ENCODE peak calls at places on chromosomes 5 and 9, in four cellular contexts. V is ascending aorta, U is NCI-H510A, C is lung microvascular endothelial cell. G is an unnamed sample.

GRCh38 chr5:159780246-159780645 is 136.0 kb upstream of the ADRA1B start:
- DNase-seq in V (no peak), U (no peak), C (no peak), G (no peak)

GRCh38 chr9:91187965-91188344 is 173.8 kb downstream of the AUH start:
- DNase-seq in V (no peak), U (no peak), C (no peak), G (no peak)

GRCh38 chr9:114779352-114779845 is 26.4 kb downstream of the TNFSF15 start:
- DNase-seq in V (peak), U (peak), C (peak), G (peak)

GRCh38 chr5:154209591-154210081 is 19.1 kb downstream of the GALNT10 start:
- DNase-seq in V (no peak), U (no peak), C (no peak), G (no peak)

GRCh38 chr9:135480071-135480941 is 724 bp downstream of the PPP1R26 start:
- DNase-seq in V (no peak), U (peak), C (peak), G (no peak)

GRCh38 chr9:123542435-123543225 is 186.6 kb downstream of the CRB2 start:
- DNase-seq in V (no peak), U (no peak), C (no peak), G (no peak)

GRCh38 chr9:134494273-134494815 is 147.3 kb upstream of the COL5A1 start:
- DNase-seq in V (no peak), U (no peak), C (no peak), G (no peak)

GRCh38 chr5:64670277-64670676 is 20.0 kb upstream of the SHISAL2B start:
- DNase-seq in V (no peak), U (no peak), C (no peak), G (no peak)

GRCh38 chr5:939368-939767 is 46.7 kb downstream of the TRIP13 start:
- DNase-seq in V (no peak), U (no peak), C (no peak), G (no peak)

GRCh38 chr9:83582026-83582425 is 40.9 kb upstream of the IDNK start:
- DNase-seq in V (no peak), U (no peak), C (no peak), G (no peak)

GRCh38 chr5:81948349-81948748 is 23.5 kb upstream of the ATG10 start:
- DNase-seq in V (no peak), U (no peak), C (no peak), G (no peak)

GRCh38 chr5:78497573-78498533 is 137.4 kb downstream of the SCAMP1 start:
- DNase-seq in V (no peak), U (no peak), C (no peak), G (no peak)

GRCh38 chr9:6055213-6055612 is 39.8 kb upstream of the RANBP6 start:
- DNase-seq in V (no peak), U (no peak), C (peak), G (no peak)

GRCh38 chr5:80125022-80125961 is 90.1 kb downstream of the THBS4 start:
- DNase-seq in V (no peak), U (no peak), C (no peak), G (no peak)

GRCh38 chr9:133127340-133127981 is 6.4 kb upstream of the RALGDS start:
- DNase-seq in V (no peak), U (no peak), C (peak), G (no peak)

GRCh38 chr9:91824591-91825339 is 125.3 kb downstream of the ROR2 start:
- DNase-seq in V (no peak), U (no peak), C (no peak), G (no peak)

GRCh38 chr5:31688515-31689092 is 49.7 kb downstream of the PDZD2 start:
- DNase-seq in V (no peak), U (no peak), C (no peak), G (no peak)

GRCh38 chr5:10892135-10892910 is 131.3 kb upstream of the DAP start:
- DNase-seq in V (no peak), U (no peak), C (no peak), G (no peak)

GRCh38 chr9:83296123-83296522 is 233.2 kb upstream of the RASEF start:
- DNase-seq in V (no peak), U (no peak), C (peak), G (no peak)

GRCh38 chr9:134333234-134333873 is 7.1 kb downstream of the RXRA start:
- DNase-seq in V (no peak), U (no peak), C (peak), G (no peak)

GRCh38 chr5:81283976-81284375 is 17.4 kb upstream of the ZCCHC9 start:
- DNase-seq in V (no peak), U (no peak), C (no peak), G (no peak)

GRCh38 chr9:6924988-6925563 is 167.3 kb downstream of the KDM4C start:
- DNase-seq in V (no peak), U (no peak), C (no peak), G (no peak)

GRCh38 chr9:88041447-88041846 is 67.1 kb upstream of the CDK20 start:
- DNase-seq in V (no peak), U (no peak), C (no peak), G (no peak)

GRCh38 chr5:7828269-7828668 is 22.7 kb downstream of the CFAP90 start:
- DNase-seq in V (no peak), U (no peak), C (no peak), G (no peak)

GRCh38 chr9:1353291-1353690 is 303.1 kb downstream of the DMRT2 start:
- DNase-seq in V (no peak), U (no peak), C (no peak), G (no peak)

GRCh38 chr9:113221800-113222481 is 597 bp downstream of the SLC31A1 start:
- DNase-seq in V (no peak), U (no peak), C (no peak), G (no peak)

GRCh38 chr9:92713528-92713927 is 43.6 kb upstream of the IPPK start:
- DNase-seq in V (no peak), U (no peak), C (peak), G (no peak)

GRCh38 chr9:91411096-91411771 is 12.4 kb downstream of the NFIL3 start:
- DNase-seq in V (no peak), U (no peak), C (peak), G (no peak)

GRCh38 chr9:112558476-112558875 is 71.8 kb downstream of the KIAA1958 start:
- DNase-seq in V (no peak), U (no peak), C (no peak), G (no peak)

GRCh38 chr5:141753971-141754713 is 72.1 kb upstream of the ARAP3 start:
- DNase-seq in V (no peak), U (no peak), C (peak), G (no peak)

GRCh38 chr5:149804478-149805450 is 74.7 kb downstream of the PPARGC1B start:
- DNase-seq in V (no peak), U (no peak), C (no peak), G (no peak)

GRCh38 chr5:137034764-137035479 is 464.2 kb downstream of the SPOCK1 start:
- DNase-seq in V (no peak), U (no peak), C (no peak), G (no peak)

GRCh38 chr5:17186271-17186670 is 31.2 kb upstream of the BASP1 start:
- DNase-seq in V (no peak), U (no peak), C (no peak), G (no peak)

GRCh38 chr5:119120893-119121292 is 50.0 kb downstream of the DMXL1 start:
- DNase-seq in V (no peak), U (no peak), C (no peak), G (no peak)

GRCh38 chr5:29017501-29017900 is 1979.1 kb upstream of the CDH9 start:
- DNase-seq in V (no peak), U (no peak), C (no peak), G (no peak)

GRCh38 chr5:147361441-147362175 is 126.8 kb downstream of the STK32A start:
- DNase-seq in V (no peak), U (no peak), C (no peak), G (no peak)

G was measured in thoracic aorta.